ENCODE peak calls at places on chromosomes 1 and 21, in six cellular contexts. One of them, this sample, is unnamed.
A peak's percentile ranks its signal among the peaks of the same experiment; 100 is the strongest.

GRCh38 chr21:36104306-36105300 is 30.3 kb upstream of the CBR3 start:
- DNase-seq in pancreas: peak; percentile 65
- DNase-seq in adrenal gland: peak; percentile 47
- DNase-seq in head of caudate nucleus: peak; percentile 85
- DNase-seq in naive thymus-derived CD8-positive, alpha-beta T cell: peak; percentile 84
- DNase-seq in substantia nigra: peak; percentile 47
- DNase-seq in this sample: no peak

GRCh38 chr1:206067486-206068302 is 14.7 kb downstream of the RHEX start:
- DNase-seq in pancreas: no peak
- DNase-seq in adrenal gland: no peak
- DNase-seq in head of caudate nucleus: no peak
- DNase-seq in naive thymus-derived CD8-positive, alpha-beta T cell: no peak
- DNase-seq in substantia nigra: no peak
- DNase-seq in this sample: no peak

GRCh38 chr1:98035587-98035986 is 114.8 kb upstream of the DPYD start:
- DNase-seq in pancreas: no peak
- DNase-seq in adrenal gland: no peak
- DNase-seq in head of caudate nucleus: no peak
- DNase-seq in naive thymus-derived CD8-positive, alpha-beta T cell: no peak
- DNase-seq in substantia nigra: no peak
- DNase-seq in this sample: no peak

GRCh38 chr1:7470904-7471638 is 300.0 kb upstream of the VAMP3 start:
- DNase-seq in pancreas: no peak
- DNase-seq in adrenal gland: peak; percentile 96
- DNase-seq in head of caudate nucleus: no peak
- DNase-seq in naive thymus-derived CD8-positive, alpha-beta T cell: no peak
- DNase-seq in substantia nigra: no peak
- DNase-seq in this sample: peak; percentile 47

GRCh38 chr1:114458208-114458777 is 52.7 kb downstream of the TRIM33 start:
- DNase-seq in pancreas: no peak
- DNase-seq in adrenal gland: no peak
- DNase-seq in head of caudate nucleus: no peak
- DNase-seq in naive thymus-derived CD8-positive, alpha-beta T cell: no peak
- DNase-seq in substantia nigra: no peak
- DNase-seq in this sample: no peak

GRCh38 chr1:175043824-175044223 is 20.6 kb upstream of the MRPS14 start:
- DNase-seq in pancreas: no peak
- DNase-seq in adrenal gland: no peak
- DNase-seq in head of caudate nucleus: no peak
- DNase-seq in naive thymus-derived CD8-positive, alpha-beta T cell: no peak
- DNase-seq in substantia nigra: no peak
- DNase-seq in this sample: no peak

GRCh38 chr1:81305997-81306452 is 494.7 kb upstream of the ADGRL2 start:
- DNase-seq in pancreas: no peak
- DNase-seq in adrenal gland: peak; percentile 48
- DNase-seq in head of caudate nucleus: peak; percentile 29
- DNase-seq in naive thymus-derived CD8-positive, alpha-beta T cell: no peak
- DNase-seq in substantia nigra: no peak
- DNase-seq in this sample: no peak

GRCh38 chr1:43444827-43445225 is 8.9 kb downstream of the HYI start:
- DNase-seq in pancreas: peak; percentile 51
- DNase-seq in adrenal gland: peak; percentile 53
- DNase-seq in head of caudate nucleus: no peak
- DNase-seq in naive thymus-derived CD8-positive, alpha-beta T cell: peak; percentile 38
- DNase-seq in substantia nigra: no peak
- DNase-seq in this sample: peak; percentile 20

GRCh38 chr1:19325368-19325957 is 13.3 kb downstream of the SLC66A1 start:
- DNase-seq in pancreas: no peak
- DNase-seq in adrenal gland: peak; percentile 35
- DNase-seq in head of caudate nucleus: no peak
- DNase-seq in naive thymus-derived CD8-positive, alpha-beta T cell: peak; percentile 50
- DNase-seq in substantia nigra: no peak
- DNase-seq in this sample: no peak

GRCh38 chr21:37565530-37566223 is 199.1 kb downstream of the DYRK1A start:
- DNase-seq in pancreas: no peak
- DNase-seq in adrenal gland: peak; percentile 22
- DNase-seq in head of caudate nucleus: no peak
- DNase-seq in naive thymus-derived CD8-positive, alpha-beta T cell: no peak
- DNase-seq in substantia nigra: no peak
- DNase-seq in this sample: no peak

GRCh38 chr1:161736332-161736969 is 13.1 kb upstream of the DUSP12 start:
- DNase-seq in pancreas: no peak
- DNase-seq in adrenal gland: no peak
- DNase-seq in head of caudate nucleus: no peak
- DNase-seq in naive thymus-derived CD8-positive, alpha-beta T cell: no peak
- DNase-seq in substantia nigra: no peak
- DNase-seq in this sample: no peak

GRCh38 chr1:226649780-226650179 is 89.3 kb downstream of the ITPKB start:
- DNase-seq in pancreas: no peak
- DNase-seq in adrenal gland: peak; percentile 52
- DNase-seq in head of caudate nucleus: peak; percentile 40
- DNase-seq in naive thymus-derived CD8-positive, alpha-beta T cell: peak; percentile 70
- DNase-seq in substantia nigra: no peak
- DNase-seq in this sample: no peak

GRCh38 chr1:201599548-201599947 is 60.6 kb downstream of the NAV1 start:
- DNase-seq in pancreas: no peak
- DNase-seq in adrenal gland: no peak
- DNase-seq in head of caudate nucleus: no peak
- DNase-seq in naive thymus-derived CD8-positive, alpha-beta T cell: no peak
- DNase-seq in substantia nigra: no peak
- DNase-seq in this sample: no peak

GRCh38 chr1:147605591-147605990 is 64.3 kb downstream of the BCL9 start:
- DNase-seq in pancreas: no peak
- DNase-seq in adrenal gland: no peak
- DNase-seq in head of caudate nucleus: no peak
- DNase-seq in naive thymus-derived CD8-positive, alpha-beta T cell: no peak
- DNase-seq in substantia nigra: no peak
- DNase-seq in this sample: no peak

GRCh38 chr1:96060621-96061020 is 661.0 kb upstream of the PTBP2 start:
- DNase-seq in pancreas: no peak
- DNase-seq in adrenal gland: no peak
- DNase-seq in head of caudate nucleus: no peak
- DNase-seq in naive thymus-derived CD8-positive, alpha-beta T cell: no peak
- DNase-seq in substantia nigra: no peak
- DNase-seq in this sample: no peak

GRCh38 chr1:93585059-93585966 is 96.3 kb downstream of the BCAR3 start:
- DNase-seq in pancreas: peak; percentile 97
- DNase-seq in adrenal gland: peak; percentile 96
- DNase-seq in head of caudate nucleus: peak; percentile 58
- DNase-seq in naive thymus-derived CD8-positive, alpha-beta T cell: no peak
- DNase-seq in substantia nigra: no peak
- DNase-seq in this sample: peak; percentile 96

GRCh38 chr1:50110656-50111055 is 1.9 kb downstream of the ELAVL4 start:
- DNase-seq in pancreas: no peak
- DNase-seq in adrenal gland: no peak
- DNase-seq in head of caudate nucleus: peak; percentile 28
- DNase-seq in naive thymus-derived CD8-positive, alpha-beta T cell: no peak
- DNase-seq in substantia nigra: no peak
- DNase-seq in this sample: no peak

GRCh38 chr1:241485554-241485992 is 34.0 kb downstream of the FH start:
- DNase-seq in pancreas: no peak
- DNase-seq in adrenal gland: no peak
- DNase-seq in head of caudate nucleus: no peak
- DNase-seq in naive thymus-derived CD8-positive, alpha-beta T cell: no peak
- DNase-seq in substantia nigra: no peak
- DNase-seq in this sample: no peak

GRCh38 chr21:43345746-43346409 is 81.1 kb downstream of the SIK1 start:
- DNase-seq in pancreas: no peak
- DNase-seq in adrenal gland: no peak
- DNase-seq in head of caudate nucleus: no peak
- DNase-seq in naive thymus-derived CD8-positive, alpha-beta T cell: no peak
- DNase-seq in substantia nigra: no peak
- DNase-seq in this sample: peak; percentile 66

GRCh38 chr1:218660678-218661053 is 315.5 kb downstream of the TGFB2 start:
- DNase-seq in pancreas: no peak
- DNase-seq in adrenal gland: no peak
- DNase-seq in head of caudate nucleus: no peak
- DNase-seq in naive thymus-derived CD8-positive, alpha-beta T cell: no peak
- DNase-seq in substantia nigra: no peak
- DNase-seq in this sample: no peak

GRCh38 chr1:203914292-203914691 is 52.9 kb downstream of the SNRPE start:
- DNase-seq in pancreas: no peak
- DNase-seq in adrenal gland: no peak
- DNase-seq in head of caudate nucleus: no peak
- DNase-seq in naive thymus-derived CD8-positive, alpha-beta T cell: no peak
- DNase-seq in substantia nigra: no peak
- DNase-seq in this sample: no peak

GRCh38 chr1:3034728-3035610 is 13.7 kb downstream of the ACTRT2 start:
- DNase-seq in pancreas: no peak
- DNase-seq in adrenal gland: no peak
- DNase-seq in head of caudate nucleus: no peak
- DNase-seq in naive thymus-derived CD8-positive, alpha-beta T cell: peak; percentile 48
- DNase-seq in substantia nigra: no peak
- DNase-seq in this sample: no peak

GRCh38 chr1:23531695-23532094 is 662 bp upstream of the E2F2 start:
- DNase-seq in pancreas: no peak
- DNase-seq in adrenal gland: peak; percentile 44
- DNase-seq in head of caudate nucleus: no peak
- DNase-seq in naive thymus-derived CD8-positive, alpha-beta T cell: no peak
- DNase-seq in substantia nigra: no peak
- DNase-seq in this sample: no peak

GRCh38 chr21:39176312-39176711 is 6.9 kb downstream of the PSMG1 start:
- DNase-seq in pancreas: no peak
- DNase-seq in adrenal gland: no peak
- DNase-seq in head of caudate nucleus: no peak
- DNase-seq in naive thymus-derived CD8-positive, alpha-beta T cell: no peak
- DNase-seq in substantia nigra: no peak
- DNase-seq in this sample: no peak

GRCh38 chr1:2273401-2274090 is 45.4 kb downstream of the SKI start:
- DNase-seq in pancreas: no peak
- DNase-seq in adrenal gland: no peak
- DNase-seq in head of caudate nucleus: no peak
- DNase-seq in naive thymus-derived CD8-positive, alpha-beta T cell: no peak
- DNase-seq in substantia nigra: no peak
- DNase-seq in this sample: no peak

GRCh38 chr1:109274533-109275476 is 8.1 kb downstream of the PSRC1 start:
- DNase-seq in pancreas: no peak
- DNase-seq in adrenal gland: peak; percentile 32
- DNase-seq in head of caudate nucleus: no peak
- DNase-seq in naive thymus-derived CD8-positive, alpha-beta T cell: peak; percentile 53
- DNase-seq in substantia nigra: no peak
- DNase-seq in this sample: peak; percentile 80

GRCh38 chr1:209769171-209769904 is 13.5 kb downstream of the TRAF3IP3 start:
- DNase-seq in pancreas: no peak
- DNase-seq in adrenal gland: peak; percentile 64
- DNase-seq in head of caudate nucleus: peak; percentile 32
- DNase-seq in naive thymus-derived CD8-positive, alpha-beta T cell: peak; percentile 88
- DNase-seq in substantia nigra: no peak
- DNase-seq in this sample: no peak

GRCh38 chr1:10753279-10753678 is 43.2 kb downstream of the CASZ1 start:
- DNase-seq in pancreas: no peak
- DNase-seq in adrenal gland: no peak
- DNase-seq in head of caudate nucleus: no peak
- DNase-seq in naive thymus-derived CD8-positive, alpha-beta T cell: no peak
- DNase-seq in substantia nigra: no peak
- DNase-seq in this sample: no peak

GRCh38 chr1:1305300-1306069 is 2.2 kb downstream of the ACAP3 start:
- DNase-seq in pancreas: no peak
- DNase-seq in adrenal gland: peak; percentile 79
- DNase-seq in head of caudate nucleus: peak; percentile 66
- DNase-seq in naive thymus-derived CD8-positive, alpha-beta T cell: peak; percentile 85
- DNase-seq in substantia nigra: no peak
- DNase-seq in this sample: peak; percentile 67

GRCh38 chr1:174206148-174206826 is 47.0 kb downstream of the RABGAP1L start:
- DNase-seq in pancreas: no peak
- DNase-seq in adrenal gland: no peak
- DNase-seq in head of caudate nucleus: no peak
- DNase-seq in naive thymus-derived CD8-positive, alpha-beta T cell: no peak
- DNase-seq in substantia nigra: no peak
- DNase-seq in this sample: no peak

GRCh38 chr1:24111264-24111997 is 504 bp downstream of the MYOM3 start:
- DNase-seq in pancreas: peak; percentile 56
- DNase-seq in adrenal gland: no peak
- DNase-seq in head of caudate nucleus: no peak
- DNase-seq in naive thymus-derived CD8-positive, alpha-beta T cell: no peak
- DNase-seq in substantia nigra: no peak
- DNase-seq in this sample: no peak

GRCh38 chr1:114549137-114549536 is 32.3 kb downstream of the BCAS2 start:
- DNase-seq in pancreas: no peak
- DNase-seq in adrenal gland: no peak
- DNase-seq in head of caudate nucleus: no peak
- DNase-seq in naive thymus-derived CD8-positive, alpha-beta T cell: no peak
- DNase-seq in substantia nigra: no peak
- DNase-seq in this sample: peak; percentile 76

GRCh38 chr1:160836561-160836960 is 26.1 kb downstream of the CD244 start:
- DNase-seq in pancreas: no peak
- DNase-seq in adrenal gland: no peak
- DNase-seq in head of caudate nucleus: no peak
- DNase-seq in naive thymus-derived CD8-positive, alpha-beta T cell: no peak
- DNase-seq in substantia nigra: no peak
- DNase-seq in this sample: peak; percentile 25

GRCh38 chr1:4690951-4691675 is 36.7 kb downstream of the AJAP1 start:
- DNase-seq in pancreas: no peak
- DNase-seq in adrenal gland: peak; percentile 24
- DNase-seq in head of caudate nucleus: no peak
- DNase-seq in naive thymus-derived CD8-positive, alpha-beta T cell: no peak
- DNase-seq in substantia nigra: no peak
- DNase-seq in this sample: no peak

GRCh38 chr1:93979718-93980319 is 70.6 kb upstream of the GCLM start:
- DNase-seq in pancreas: no peak
- DNase-seq in adrenal gland: peak; percentile 39
- DNase-seq in head of caudate nucleus: no peak
- DNase-seq in naive thymus-derived CD8-positive, alpha-beta T cell: no peak
- DNase-seq in substantia nigra: no peak
- DNase-seq in this sample: no peak

GRCh38 chr1:201696217-201696761 is 132.7 kb upstream of the IPO9 start:
- DNase-seq in pancreas: no peak
- DNase-seq in adrenal gland: peak; percentile 90
- DNase-seq in head of caudate nucleus: peak; percentile 86
- DNase-seq in naive thymus-derived CD8-positive, alpha-beta T cell: no peak
- DNase-seq in substantia nigra: peak; percentile 71
- DNase-seq in this sample: no peak

GRCh38 chr1:55669308-55669707 is 454.1 kb upstream of the USP24 start:
- DNase-seq in pancreas: no peak
- DNase-seq in adrenal gland: no peak
- DNase-seq in head of caudate nucleus: no peak
- DNase-seq in naive thymus-derived CD8-positive, alpha-beta T cell: no peak
- DNase-seq in substantia nigra: no peak
- DNase-seq in this sample: no peak

GRCh38 chr21:25214676-25215075 is 392.6 kb downstream of the MRPL39 start:
- DNase-seq in pancreas: no peak
- DNase-seq in adrenal gland: no peak
- DNase-seq in head of caudate nucleus: no peak
- DNase-seq in naive thymus-derived CD8-positive, alpha-beta T cell: no peak
- DNase-seq in substantia nigra: no peak
- DNase-seq in this sample: no peak

GRCh38 chr1:116824631-116825399 is 70.6 kb downstream of the CD2 start:
- DNase-seq in pancreas: no peak
- DNase-seq in adrenal gland: no peak
- DNase-seq in head of caudate nucleus: no peak
- DNase-seq in naive thymus-derived CD8-positive, alpha-beta T cell: no peak
- DNase-seq in substantia nigra: no peak
- DNase-seq in this sample: no peak

GRCh38 chr1:228515200-228515834 is 28.1 kb downstream of the RNF187 start:
- DNase-seq in pancreas: no peak
- DNase-seq in adrenal gland: peak; percentile 38
- DNase-seq in head of caudate nucleus: no peak
- DNase-seq in naive thymus-derived CD8-positive, alpha-beta T cell: peak; percentile 70
- DNase-seq in substantia nigra: no peak
- DNase-seq in this sample: no peak

This sample was measured in upper lobe of left lung.